ENCODE peak calls at places on chromosomes 11 and 22, in eight cellular contexts. T is endothelial cell of umbilical vein, F is GM12878, O is spleen, D is A549, E is sigmoid colon, K is ovary, B is adrenal gland. J is an unnamed sample.

GRCh38 chr11:5631426-5631825 is 6.6 kb downstream of the TRIM34 start:
- DNase-seq in T (no peak), F (no peak), O (no peak), D (no peak), E (no peak), K (no peak), B (no peak), J (no peak)

GRCh38 chr11:119905162-119905561 is 176.2 kb upstream of the NECTIN1 start:
- DNase-seq in T (no peak), F (no peak), O (peak; percentile 14), D (no peak), E (no peak), K (no peak), B (no peak), J (no peak)

GRCh38 chr22:39913886-39914285 is 13.0 kb downstream of the GRAP2 start:
- DNase-seq in T (no peak), F (no peak), O (no peak), D (no peak), E (no peak), K (no peak), B (no peak), J (no peak)

GRCh38 chr11:86747801-86748200 is 52.5 kb upstream of the PRSS23 start:
- DNase-seq in T (no peak), F (no peak), O (no peak), D (no peak), E (no peak), K (no peak), B (no peak), J (no peak)

GRCh38 chr22:39297490-39298193 is 21.8 kb downstream of the RPL3 start:
- DNase-seq in T (no peak), F (no peak), O (no peak), D (no peak), E (no peak), K (no peak), B (no peak), J (no peak)

GRCh38 chr22:35824256-35824655 is 106.6 kb downstream of the APOL5 start:
- DNase-seq in T (no peak), F (no peak), O (no peak), D (no peak), E (no peak), K (no peak), B (no peak), J (no peak)

GRCh38 chr22:40525250-40525884 is 111.2 kb downstream of the MRTFA start:
- DNase-seq in T (peak; percentile 65), F (no peak), O (peak; percentile 85), D (no peak), E (no peak), K (peak; percentile 71), B (peak; percentile 73), J (no peak)

GRCh38 chr11:100682247-100682969 is 4.7 kb upstream of the ARHGAP42 start:
- DNase-seq in T (peak; percentile 39), F (no peak), O (no peak), D (no peak), E (no peak), K (no peak), B (no peak), J (no peak)

GRCh38 chr11:46382644-46383403 is 1.4 kb downstream of the MDK start:
- DNase-seq in T (peak; percentile 30), F (no peak), O (peak; percentile 74), D (peak; percentile 90), E (peak; percentile 56), K (no peak), B (peak; percentile 75), J (peak; percentile 97)

GRCh38 chr11:65435330-65435931 is 12.8 kb downstream of the NEAT1 start:
- DNase-seq in T (no peak), F (no peak), O (peak; percentile 32), D (no peak), E (peak; percentile 68), K (no peak), B (no peak), J (no peak)

GRCh38 chr11:60951909-60952741 is at the start of gene SLC15A3:
- DNase-seq in T (peak; percentile 37), F (peak; percentile 61), O (peak; percentile 95), D (no peak), E (peak; percentile 87), K (peak; percentile 65), B (peak; percentile 63), J (peak; percentile 42)
- TF ChIP-seq POLR2A in T (no peak), F (peak; percentile 85), O (peak; percentile 48), D (no peak), E (no peak), K (no peak), B (peak; percentile 9), J (peak; percentile 33)

GRCh38 chr11:94543695-94544581 is at the start of gene FUT4:
- DNase-seq in T (peak; percentile 80), F (no peak), O (peak; percentile 96), D (peak; percentile 66), E (peak; percentile 93), K (peak; percentile 88), B (peak; percentile 89), J (peak; percentile 63)
- TF ChIP-seq POLR2A in T (peak; percentile 76), F (peak; percentile 80), O (peak; percentile 3), D (peak; percentile 45), E (peak; percentile 49), K (peak; percentile 44), B (peak; percentile 77), J (peak; percentile 59)

GRCh38 chr11:57512646-57513445 is 2.7 kb downstream of the SLC43A1 start:
- DNase-seq in T (no peak), F (no peak), O (no peak), D (no peak), E (no peak), K (no peak), B (no peak), J (no peak)
- TF ChIP-seq POLR2A in T (no peak), F (no peak), O (no peak), D (no peak), E (no peak), K (no peak), B (no peak), J (no peak)

DNA sequence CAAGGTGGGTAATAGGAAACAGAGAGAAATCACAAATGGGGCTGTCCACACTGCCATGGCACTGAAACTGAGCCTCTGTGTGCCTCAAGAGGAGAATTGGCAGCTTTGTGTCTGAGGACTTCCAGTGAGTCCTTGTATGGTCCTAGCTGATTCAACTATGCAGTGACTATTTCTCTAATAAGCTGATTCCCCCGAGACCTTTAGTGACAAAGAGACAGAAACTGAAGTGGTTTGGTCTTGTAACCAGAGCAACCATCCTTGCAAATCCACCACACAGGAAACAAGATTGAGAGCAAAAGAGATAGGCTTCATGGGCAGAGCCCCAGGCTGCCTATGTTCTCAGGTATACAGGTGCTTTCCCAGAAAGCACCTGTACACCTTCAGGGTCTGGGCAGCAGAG is 1038.5 kb downstream of the NTM start:
- DNase-seq in T (no peak), F (peak; percentile 36), O (no peak), D (no peak), E (no peak), K (no peak), B (no peak), J (no peak)
- TF ChIP-seq POLR2A in T (no peak), F (no peak), O (no peak), D (no peak), E (no peak), K (no peak), B (no peak), J (no peak)

GRCh38 chr22:27776410-27776958 is 25.1 kb downstream of the MN1 start:
- DNase-seq in T (no peak), F (no peak), O (no peak), D (no peak), E (no peak), K (no peak), B (no peak), J (no peak)

GRCh38 chr22:27775698-27776409 is 25.7 kb downstream of the MN1 start:
- DNase-seq in T (no peak), F (no peak), O (no peak), D (no peak), E (no peak), K (no peak), B (no peak), J (no peak)

GRCh38 chr22:27774200-27774599 is 27.4 kb downstream of the MN1 start:
- DNase-seq in T (no peak), F (no peak), O (no peak), D (no peak), E (no peak), K (no peak), B (no peak), J (no peak)

GRCh38 chr22:27777128-27777527 is 24.4 kb downstream of the MN1 start:
- DNase-seq in T (no peak), F (no peak), O (no peak), D (no peak), E (no peak), K (no peak), B (no peak), J (no peak)

DNA sequence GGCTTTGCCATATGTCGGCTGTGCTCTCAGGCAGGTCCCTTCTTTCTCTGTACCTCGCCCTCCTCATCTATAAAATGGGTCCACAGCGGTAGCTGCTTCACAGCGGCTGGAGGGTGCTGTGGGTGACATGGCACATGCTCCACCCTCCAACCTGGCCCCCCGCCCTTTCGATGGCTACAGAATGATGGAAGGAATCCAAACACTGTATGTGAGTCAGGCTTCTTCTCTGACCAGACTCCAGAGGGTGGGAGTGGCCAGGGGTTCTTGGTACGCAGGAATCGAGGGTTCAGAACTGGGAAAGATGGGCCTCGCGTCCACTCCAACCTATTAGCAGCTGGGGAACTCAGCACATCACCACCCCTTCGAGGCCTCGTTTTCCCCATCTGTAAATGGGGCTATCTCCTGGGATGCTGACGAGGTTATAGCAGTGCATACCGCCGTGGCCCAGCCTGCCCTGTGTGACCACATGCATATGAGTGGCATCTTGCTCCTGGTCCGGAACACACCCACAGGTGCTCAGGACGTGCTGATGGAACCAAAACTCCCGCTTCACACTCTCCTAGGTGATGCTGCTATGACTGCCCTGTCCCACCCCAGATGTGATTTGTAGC is 26.4 kb downstream of the MN1 start:
- DNase-seq in T (no peak), F (no peak), O (no peak), D (no peak), E (no peak), K (no peak), B (no peak), J (no peak)
- TF ChIP-seq POLR2A in T (no peak), F (no peak), O (no peak), D (no peak), E (no peak), K (no peak), B (no peak), J (no peak)